ENCODE peak calls at places on chromosome 22, in nine cellular contexts. One of them, this sample, is unnamed. For H3K4me1, the result is how much of the 10 kb centered on the place peaks cover.

GRCh38 chr22:27133951-27134664 is 476.7 kb downstream of the MIAT start:
- DNase-seq in vagina: no peak
- DNase-seq in thoracic aorta: no peak
- DNase-seq in H9: no peak
- DNase-seq in right atrium auricular region: peak
- DNase-seq in lower lobe of right lung: no peak
- DNase-seq in cardiac muscle cell: peak
- DNase-seq in A549: peak
- DNase-seq in fibroblast of lung: peak
- DNase-seq in this sample: no peak

GRCh38 chr22:19941365-19942070 is at the start of the genes COMT and TXNRD2:
- DNase-seq in right atrium auricular region: no peak
- DNase-seq in vagina: no peak
- DNase-seq in thoracic aorta: no peak
- DNase-seq in H9: no peak
- DNase-seq in fibroblast of lung: peak
- DNase-seq in lower lobe of right lung: peak
- DNase-seq in cardiac muscle cell: peak
- DNase-seq in A549: peak
- DNase-seq in this sample: peak

GRCh38 chr22:17775781-17776470 is 1.7 kb upstream of the BID start:
- DNase-seq in fibroblast of lung: no peak
- DNase-seq in A549: no peak
- DNase-seq in cardiac muscle cell: no peak
- DNase-seq in thoracic aorta: no peak
- DNase-seq in vagina: no peak
- DNase-seq in H9: no peak
- DNase-seq in right atrium auricular region: no peak
- DNase-seq in lower lobe of right lung: no peak
- DNase-seq in this sample: no peak

GRCh38 chr22:32862936-32863661 is 61.6 kb downstream of the TIMP3 start:
- DNase-seq in cardiac muscle cell: no peak
- DNase-seq in lower lobe of right lung: no peak
- DNase-seq in thoracic aorta: no peak
- DNase-seq in fibroblast of lung: peak
- DNase-seq in vagina: no peak
- DNase-seq in H9: no peak
- DNase-seq in A549: no peak
- DNase-seq in right atrium auricular region: no peak
- DNase-seq in this sample: no peak

GRCh38 chr22:36497910-36498669 is 8.8 kb downstream of the FOXRED2 start:
- DNase-seq in vagina: no peak
- DNase-seq in lower lobe of right lung: no peak
- DNase-seq in H9: no peak
- DNase-seq in A549: no peak
- DNase-seq in right atrium auricular region: no peak
- DNase-seq in cardiac muscle cell: no peak
- DNase-seq in thoracic aorta: no peak
- DNase-seq in fibroblast of lung: no peak
- DNase-seq in this sample: no peak

GRCh38 chr22:36336246-36337182 is 51.3 kb downstream of the MYH9 start:
- DNase-seq in cardiac muscle cell: no peak
- DNase-seq in H9: no peak
- DNase-seq in lower lobe of right lung: no peak
- DNase-seq in vagina: no peak
- DNase-seq in thoracic aorta: no peak
- DNase-seq in A549: no peak
- DNase-seq in fibroblast of lung: no peak
- DNase-seq in right atrium auricular region: no peak
- DNase-seq in this sample: no peak

GRCh38 chr22:21753374-21754111 is 17.9 kb upstream of the YPEL1 start:
- DNase-seq in cardiac muscle cell: no peak
- DNase-seq in vagina: no peak
- DNase-seq in fibroblast of lung: no peak
- DNase-seq in A549: no peak
- DNase-seq in right atrium auricular region: no peak
- DNase-seq in H9: no peak
- DNase-seq in lower lobe of right lung: no peak
- DNase-seq in thoracic aorta: no peak
- DNase-seq in this sample: no peak

GRCh38 chr22:25923952-25924351 is 182.0 kb downstream of the MYO18B start:
- DNase-seq in right atrium auricular region: no peak
- DNase-seq in vagina: no peak
- DNase-seq in thoracic aorta: no peak
- DNase-seq in A549: no peak
- DNase-seq in fibroblast of lung: no peak
- DNase-seq in cardiac muscle cell: no peak
- DNase-seq in lower lobe of right lung: no peak
- DNase-seq in H9: no peak
- DNase-seq in this sample: no peak

GRCh38 chr22:40922484-40923303 is 28.5 kb upstream of the RBX1 start:
- DNase-seq in fibroblast of lung: peak
- DNase-seq in H9: no peak
- DNase-seq in vagina: no peak
- DNase-seq in lower lobe of right lung: no peak
- DNase-seq in thoracic aorta: no peak
- DNase-seq in right atrium auricular region: no peak
- DNase-seq in cardiac muscle cell: peak
- DNase-seq in A549: peak
- DNase-seq in this sample: no peak

GRCh38 chr22:11626422-11626773 is 3901.6 kb upstream of the OR11H1 start:
- DNase-seq in fibroblast of lung: no peak
- DNase-seq in lower lobe of right lung: no peak
- DNase-seq in cardiac muscle cell: no peak
- DNase-seq in thoracic aorta: no peak
- DNase-seq in H9: no peak
- DNase-seq in vagina: peak
- DNase-seq in A549: no peak
- DNase-seq in right atrium auricular region: no peak
- DNase-seq in this sample: no peak

GRCh38 chr22:19085233-19086043 is 36.8 kb downstream of the DGCR2 start:
- DNase-seq in fibroblast of lung: peak
- DNase-seq in H9: no peak
- DNase-seq in cardiac muscle cell: peak
- DNase-seq in A549: peak
- DNase-seq in right atrium auricular region: peak
- DNase-seq in lower lobe of right lung: no peak
- DNase-seq in thoracic aorta: no peak
- DNase-seq in vagina: no peak
- DNase-seq in this sample: peak

GRCh38 chr22:27207907-27208306 is 550.5 kb downstream of the MIAT start:
- DNase-seq in lower lobe of right lung: no peak
- DNase-seq in thoracic aorta: no peak
- DNase-seq in cardiac muscle cell: no peak
- DNase-seq in H9: no peak
- DNase-seq in right atrium auricular region: peak
- DNase-seq in fibroblast of lung: no peak
- DNase-seq in vagina: no peak
- DNase-seq in A549: peak
- DNase-seq in this sample: no peak

GRCh38 chr22:30178180-30179126 is 68.1 kb downstream of the LIF start:
- DNase-seq in A549: no peak
- DNase-seq in H9: no peak
- DNase-seq in vagina: no peak
- DNase-seq in right atrium auricular region: no peak
- DNase-seq in thoracic aorta: no peak
- DNase-seq in lower lobe of right lung: no peak
- DNase-seq in cardiac muscle cell: no peak
- DNase-seq in fibroblast of lung: no peak
- DNase-seq in this sample: no peak

GRCh38 chr22:48923165-48923875 is 904.4 kb downstream of the BRD1 start:
- DNase-seq in H9: no peak
- DNase-seq in cardiac muscle cell: no peak
- DNase-seq in thoracic aorta: no peak
- DNase-seq in right atrium auricular region: peak
- DNase-seq in fibroblast of lung: no peak
- DNase-seq in lower lobe of right lung: no peak
- DNase-seq in A549: no peak
- DNase-seq in vagina: peak
- DNase-seq in this sample: no peak

GRCh38 chr22:45503816-45504702 is 1.4 kb downstream of the FBLN1 start:
- DNase-seq in A549: no peak
- DNase-seq in fibroblast of lung: peak
- DNase-seq in H9: peak
- DNase-seq in lower lobe of right lung: peak
- DNase-seq in cardiac muscle cell: peak
- DNase-seq in thoracic aorta: no peak
- DNase-seq in right atrium auricular region: no peak
- DNase-seq in vagina: no peak
- DNase-seq in this sample: no peak

GRCh38 chr22:20249797-20250354 is 18.2 kb downstream of the RTN4R start:
- DNase-seq in H9: no peak
- DNase-seq in cardiac muscle cell: peak
- DNase-seq in right atrium auricular region: no peak
- DNase-seq in A549: no peak
- DNase-seq in fibroblast of lung: peak
- DNase-seq in thoracic aorta: no peak
- DNase-seq in lower lobe of right lung: no peak
- DNase-seq in vagina: no peak
- DNase-seq in this sample: no peak

GRCh38 chr22:32995335-32995734 is 62.8 kb downstream of the SYN3 start:
- DNase-seq in thoracic aorta: no peak
- DNase-seq in cardiac muscle cell: no peak
- DNase-seq in A549: no peak
- DNase-seq in H9: no peak
- DNase-seq in fibroblast of lung: no peak
- DNase-seq in lower lobe of right lung: no peak
- DNase-seq in right atrium auricular region: peak
- DNase-seq in vagina: no peak
- DNase-seq in this sample: no peak

GRCh38 chr22:27110985-27111451 is 453.6 kb downstream of the MIAT start:
- DNase-seq in right atrium auricular region: no peak
- DNase-seq in H9: peak
- DNase-seq in fibroblast of lung: no peak
- DNase-seq in thoracic aorta: no peak
- DNase-seq in vagina: no peak
- DNase-seq in lower lobe of right lung: no peak
- DNase-seq in cardiac muscle cell: peak
- DNase-seq in A549: peak
- DNase-seq in this sample: no peak

GRCh38 chr22:38843716-38844660 is at the start of gene NPTXR:
- DNase-seq in fibroblast of lung: peak
- DNase-seq in A549: peak
- DNase-seq in right atrium auricular region: no peak
- DNase-seq in thoracic aorta: no peak
- DNase-seq in lower lobe of right lung: peak
- DNase-seq in cardiac muscle cell: peak
- DNase-seq in vagina: no peak
- DNase-seq in H9: peak
- DNase-seq in this sample: no peak
- TF ChIP-seq CTCF in fibroblast of lung: no peak
- TF ChIP-seq CTCF in A549: no peak
- TF ChIP-seq CTCF in right atrium auricular region: no peak
- TF ChIP-seq CTCF in thoracic aorta: no peak
- TF ChIP-seq CTCF in lower lobe of right lung: no peak
- TF ChIP-seq CTCF in cardiac muscle cell: no peak
- TF ChIP-seq CTCF in vagina: no peak
- TF ChIP-seq CTCF in H9: no peak
- TF ChIP-seq CTCF in this sample: no peak

DNA sequence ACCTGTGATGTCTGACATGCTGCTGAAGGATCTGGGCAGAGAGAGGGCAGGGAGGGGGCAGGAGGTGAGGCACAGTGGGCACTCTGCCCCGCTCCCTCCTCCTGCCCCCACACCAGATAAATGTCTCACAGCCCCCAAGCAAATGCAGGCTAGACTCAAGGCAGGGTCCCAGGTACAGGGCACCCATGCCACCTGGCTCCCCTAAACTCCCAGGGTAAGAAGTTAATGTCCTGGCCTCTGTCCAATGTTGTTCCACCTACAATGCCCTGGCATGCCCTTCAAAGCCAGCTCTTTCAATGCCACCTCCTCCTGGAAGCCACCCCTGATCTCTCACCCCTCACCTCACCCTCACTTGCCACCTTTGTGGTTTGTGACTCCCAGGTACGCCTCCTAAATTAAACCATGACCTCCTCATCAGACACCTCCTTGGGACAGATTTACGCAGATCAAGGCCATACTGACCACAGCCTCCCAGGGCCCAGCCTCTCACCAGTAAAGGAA is 16.0 kb downstream of the CARD10 start:
- DNase-seq in thoracic aorta: no peak
- DNase-seq in vagina: no peak
- DNase-seq in right atrium auricular region: no peak
- DNase-seq in A549: no peak
- DNase-seq in lower lobe of right lung: no peak
- DNase-seq in fibroblast of lung: no peak
- DNase-seq in H9: no peak
- DNase-seq in cardiac muscle cell: no peak
- DNase-seq in this sample: no peak
- H3K4me1 ChIP-seq in thoracic aorta: under half
- H3K4me1 ChIP-seq in vagina: under half
- H3K4me1 ChIP-seq in right atrium auricular region: half or more
- H3K4me1 ChIP-seq in A549: half or more
- H3K4me1 ChIP-seq in lower lobe of right lung: half or more
- H3K4me1 ChIP-seq in fibroblast of lung: under half
- H3K4me1 ChIP-seq in H9: under half
- H3K4me1 ChIP-seq in cardiac muscle cell: under half
- H3K4me1 ChIP-seq in this sample: half or more

GRCh38 chr22:23077627-23078461 is 7.5 kb downstream of the GNAZ start:
- DNase-seq in lower lobe of right lung: no peak
- DNase-seq in right atrium auricular region: no peak
- DNase-seq in fibroblast of lung: no peak
- DNase-seq in thoracic aorta: no peak
- DNase-seq in vagina: no peak
- DNase-seq in A549: no peak
- DNase-seq in H9: no peak
- DNase-seq in cardiac muscle cell: no peak
- DNase-seq in this sample: no peak
- TF ChIP-seq CTCF in lower lobe of right lung: no peak
- TF ChIP-seq CTCF in right atrium auricular region: no peak
- TF ChIP-seq CTCF in fibroblast of lung: no peak
- TF ChIP-seq CTCF in thoracic aorta: no peak
- TF ChIP-seq CTCF in vagina: no peak
- TF ChIP-seq CTCF in A549: no peak
- TF ChIP-seq CTCF in H9: no peak
- TF ChIP-seq CTCF in cardiac muscle cell: no peak
- TF ChIP-seq CTCF in this sample: no peak

GRCh38 chr22:50185384-50186087 is at the start of gene TRABD:
- DNase-seq in thoracic aorta: no peak
- DNase-seq in right atrium auricular region: peak
- DNase-seq in cardiac muscle cell: peak
- DNase-seq in lower lobe of right lung: peak
- DNase-seq in H9: peak
- DNase-seq in fibroblast of lung: peak
- DNase-seq in A549: peak
- DNase-seq in vagina: no peak
- DNase-seq in this sample: peak
- H3K4me1 ChIP-seq in thoracic aorta: under half
- H3K4me1 ChIP-seq in right atrium auricular region: half or more
- H3K4me1 ChIP-seq in cardiac muscle cell: under half
- H3K4me1 ChIP-seq in lower lobe of right lung: half or more
- H3K4me1 ChIP-seq in H9: under half
- H3K4me1 ChIP-seq in fibroblast of lung: under half
- H3K4me1 ChIP-seq in A549: under half
- H3K4me1 ChIP-seq in vagina: half or more
- H3K4me1 ChIP-seq in this sample: half or more

GRCh38 chr22:35024364-35024692 is 41.6 kb upstream of the ISX start:
- DNase-seq in cardiac muscle cell: no peak
- DNase-seq in lower lobe of right lung: no peak
- DNase-seq in H9: no peak
- DNase-seq in vagina: no peak
- DNase-seq in A549: no peak
- DNase-seq in fibroblast of lung: no peak
- DNase-seq in thoracic aorta: no peak
- DNase-seq in right atrium auricular region: no peak
- DNase-seq in this sample: peak
- TF ChIP-seq CTCF in cardiac muscle cell: no peak
- TF ChIP-seq CTCF in lower lobe of right lung: no peak
- TF ChIP-seq CTCF in H9: no peak
- TF ChIP-seq CTCF in vagina: no peak
- TF ChIP-seq CTCF in A549: no peak
- TF ChIP-seq CTCF in fibroblast of lung: no peak
- TF ChIP-seq CTCF in thoracic aorta: no peak
- TF ChIP-seq CTCF in right atrium auricular region: no peak
- TF ChIP-seq CTCF in this sample: no peak

This sample was measured in suprapubic skin.